ENCODE peak calls at places on chromosomes 16 and 17, in seven cellular contexts. One of them, this sample, is unnamed.

GRCh38 chr16:83733301-83733700 is 74.5 kb upstream of the HSBP1 start:
- DNase-seq in suprapubic skin: no peak
- DNase-seq in K562: no peak
- DNase-seq in SK-N-MC: no peak
- DNase-seq in upper lobe of left lung: no peak
- DNase-seq in HCT116: no peak
- DNase-seq in HL-60: no peak
- DNase-seq in this sample: no peak

GRCh38 chr17:42679492-42680330 is 1.9 kb downstream of the CCR10 start:
- DNase-seq in SK-N-MC: no peak
- DNase-seq in upper lobe of left lung: peak; percentile 97
- DNase-seq in HCT116: no peak
- DNase-seq in suprapubic skin: no peak
- DNase-seq in K562: peak; percentile 44
- DNase-seq in HL-60: peak; percentile 77
- DNase-seq in this sample: peak; percentile 86

GRCh38 chr17:18261146-18261515 is 669 bp downstream of the MIEF2 start:
- DNase-seq in upper lobe of left lung: peak; percentile 86
- DNase-seq in HCT116: no peak
- DNase-seq in HL-60: no peak
- DNase-seq in K562: peak; percentile 49
- DNase-seq in suprapubic skin: no peak
- DNase-seq in SK-N-MC: no peak
- DNase-seq in this sample: peak; percentile 77

GRCh38 chr16:9969580-9969979 is 212.6 kb downstream of the GRIN2A start:
- DNase-seq in suprapubic skin: no peak
- DNase-seq in upper lobe of left lung: no peak
- DNase-seq in K562: no peak
- DNase-seq in HL-60: no peak
- DNase-seq in SK-N-MC: no peak
- DNase-seq in HCT116: no peak
- DNase-seq in this sample: no peak

GRCh38 chr16:80794071-80794470 is 10.3 kb downstream of the CDYL2 start:
- DNase-seq in upper lobe of left lung: no peak
- DNase-seq in suprapubic skin: no peak
- DNase-seq in K562: no peak
- DNase-seq in HL-60: no peak
- DNase-seq in SK-N-MC: no peak
- DNase-seq in HCT116: no peak
- DNase-seq in this sample: no peak

GRCh38 chr17:47423406-47424295 is 99.9 kb downstream of the EFCAB13 start:
- DNase-seq in suprapubic skin: no peak
- DNase-seq in HL-60: no peak
- DNase-seq in HCT116: no peak
- DNase-seq in upper lobe of left lung: peak; percentile 89
- DNase-seq in K562: no peak
- DNase-seq in SK-N-MC: no peak
- DNase-seq in this sample: peak; percentile 71

GRCh38 chr17:81057079-81057730 is 22.3 kb downstream of the BAIAP2 start:
- DNase-seq in K562: peak; percentile 90
- DNase-seq in suprapubic skin: no peak
- DNase-seq in SK-N-MC: peak; percentile 22
- DNase-seq in HCT116: no peak
- DNase-seq in upper lobe of left lung: no peak
- DNase-seq in HL-60: no peak
- DNase-seq in this sample: peak; percentile 84

GRCh38 chr17:30555942-30556341 is 78.7 kb downstream of the GOSR1 start:
- DNase-seq in K562: no peak
- DNase-seq in HL-60: no peak
- DNase-seq in SK-N-MC: no peak
- DNase-seq in HCT116: no peak
- DNase-seq in suprapubic skin: no peak
- DNase-seq in upper lobe of left lung: no peak
- DNase-seq in this sample: peak; percentile 11

DNA sequence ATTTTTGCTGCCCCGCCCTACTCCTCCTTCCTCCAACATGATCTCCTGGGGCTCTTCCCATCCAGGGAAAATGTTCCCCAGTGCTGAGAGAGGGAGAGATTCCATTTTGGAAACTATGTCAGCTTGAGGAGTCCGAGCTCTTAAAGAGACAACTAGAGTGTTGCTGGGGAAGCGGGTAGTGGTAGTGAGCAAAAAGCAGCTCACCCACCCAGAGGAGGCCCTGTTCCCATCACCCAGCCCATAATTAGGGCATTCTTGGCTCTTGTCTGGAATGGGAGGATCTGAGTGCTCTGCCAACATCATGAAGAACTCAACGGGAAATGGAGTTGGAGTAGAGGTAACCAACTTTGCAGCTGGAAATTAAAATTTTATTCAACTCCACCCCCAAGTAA is 9.1 kb upstream of the MSL1 start:
- DNase-seq in HCT116: no peak
- DNase-seq in upper lobe of left lung: no peak
- DNase-seq in SK-N-MC: no peak
- DNase-seq in K562: no peak
- DNase-seq in suprapubic skin: no peak
- DNase-seq in HL-60: no peak
- DNase-seq in this sample: no peak
- H3K27ac ChIP-seq in HCT116: peak overlapping the region; percentile 9
- H3K27ac ChIP-seq in upper lobe of left lung: peak overlapping the region; percentile 95
- H3K27ac ChIP-seq in SK-N-MC: peak overlapping the region; percentile 95
- H3K27ac ChIP-seq in K562: peak overlapping the region; percentile 90
- H3K27ac ChIP-seq in suprapubic skin: peak overlapping the region; percentile 94
- H3K27ac ChIP-seq in HL-60: no peak overlapping the region
- H3K27ac ChIP-seq in this sample: peak overlapping the region; percentile 95

DNA sequence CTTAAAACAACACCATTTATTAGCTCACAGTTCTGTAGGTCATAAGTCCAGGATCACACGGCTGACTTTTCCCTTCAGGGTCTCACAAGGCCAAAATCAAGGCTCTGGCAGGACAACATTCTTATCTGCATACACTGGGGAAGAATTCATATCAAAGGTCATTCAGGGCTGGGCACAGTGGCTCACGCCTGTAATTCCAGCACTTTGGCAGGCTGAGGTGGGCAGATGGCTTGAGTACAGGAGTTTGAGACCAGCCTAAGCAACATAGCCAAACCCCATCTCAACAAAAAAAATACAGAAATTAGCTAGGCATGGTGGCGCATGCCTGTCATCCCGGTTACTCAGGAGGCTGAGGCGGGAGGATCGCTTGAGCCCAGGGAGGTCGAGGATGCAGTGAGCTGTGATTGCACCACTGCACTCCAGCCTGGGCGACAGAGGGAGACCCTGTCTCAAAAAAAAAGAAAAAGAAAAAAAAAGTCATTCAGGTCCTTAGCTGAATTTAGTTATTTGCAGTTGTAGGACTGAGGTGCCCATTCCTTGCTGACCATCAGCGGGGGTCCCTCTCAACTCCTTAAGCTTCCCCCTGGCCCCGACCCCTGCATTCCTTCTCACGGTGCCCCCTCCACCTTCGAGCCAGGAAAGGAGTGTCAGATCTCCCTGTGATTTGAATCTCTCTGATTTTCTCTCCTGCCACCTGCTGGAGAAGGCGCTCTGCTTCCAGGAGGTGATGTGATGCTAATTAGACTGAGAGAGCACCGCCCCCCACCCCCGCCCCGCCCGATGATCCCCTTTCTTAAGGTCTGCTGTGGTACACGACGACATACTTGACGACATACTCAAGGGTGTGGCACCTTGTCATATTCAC is 91.8 kb upstream of the CLEC18A start:
- DNase-seq in K562: peak; percentile 71
- DNase-seq in SK-N-MC: no peak
- DNase-seq in HCT116: peak; percentile 33
- DNase-seq in suprapubic skin: no peak
- DNase-seq in HL-60: no peak
- DNase-seq in upper lobe of left lung: no peak
- DNase-seq in this sample: peak; percentile 44
- TF ChIP-seq POLR2AphosphoS5 in K562: no peak
- TF ChIP-seq POLR2AphosphoS5 in SK-N-MC: no peak
- TF ChIP-seq POLR2AphosphoS5 in HCT116: no peak
- TF ChIP-seq POLR2AphosphoS5 in suprapubic skin: no peak
- TF ChIP-seq POLR2AphosphoS5 in HL-60: no peak
- TF ChIP-seq POLR2AphosphoS5 in upper lobe of left lung: no peak
- TF ChIP-seq POLR2AphosphoS5 in this sample: no peak

DNA sequence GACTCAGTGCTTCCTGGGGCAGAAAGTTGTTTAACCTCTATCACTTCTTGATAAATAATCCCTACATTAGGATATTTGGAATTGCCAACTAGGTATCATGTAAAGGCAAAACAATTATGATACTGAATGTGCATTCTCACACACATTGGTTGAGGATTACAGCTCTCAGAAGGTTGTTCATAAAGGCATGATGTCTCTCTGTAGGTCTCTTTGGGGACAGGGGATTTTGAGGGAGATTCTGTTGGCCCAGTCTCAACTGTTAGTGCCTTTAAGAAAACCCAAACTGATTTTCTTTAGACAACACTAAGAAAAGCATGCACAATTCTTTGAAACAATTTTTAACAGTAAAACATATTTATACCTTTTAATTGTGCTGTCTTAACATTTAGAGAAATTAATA is 56.5 kb downstream of the GNAO1 start:
- DNase-seq in upper lobe of left lung: no peak
- DNase-seq in HCT116: no peak
- DNase-seq in K562: no peak
- DNase-seq in suprapubic skin: no peak
- DNase-seq in SK-N-MC: no peak
- DNase-seq in HL-60: no peak
- DNase-seq in this sample: no peak
- H3K27ac ChIP-seq in upper lobe of left lung: no peak overlapping the region
- H3K27ac ChIP-seq in HCT116: no peak overlapping the region
- H3K27ac ChIP-seq in K562: no peak overlapping the region
- H3K27ac ChIP-seq in suprapubic skin: no peak overlapping the region
- H3K27ac ChIP-seq in SK-N-MC: no peak overlapping the region
- H3K27ac ChIP-seq in HL-60: no peak overlapping the region
- H3K27ac ChIP-seq in this sample: no peak overlapping the region

GRCh38 chr16:15572329-15573001 is 70.5 kb downstream of the MARF1 start:
- DNase-seq in upper lobe of left lung: no peak
- DNase-seq in HL-60: no peak
- DNase-seq in K562: no peak
- DNase-seq in SK-N-MC: no peak
- DNase-seq in suprapubic skin: no peak
- DNase-seq in HCT116: no peak
- DNase-seq in this sample: no peak
- TF ChIP-seq POLR2AphosphoS5 in upper lobe of left lung: no peak
- TF ChIP-seq POLR2AphosphoS5 in HL-60: no peak
- TF ChIP-seq POLR2AphosphoS5 in K562: no peak
- TF ChIP-seq POLR2AphosphoS5 in SK-N-MC: no peak
- TF ChIP-seq POLR2AphosphoS5 in suprapubic skin: no peak
- TF ChIP-seq POLR2AphosphoS5 in HCT116: peak; percentile 27
- TF ChIP-seq POLR2AphosphoS5 in this sample: no peak

GRCh38 chr17:58692239-58693055 is at the start of gene RAD51C:
- DNase-seq in HL-60: peak; percentile 94
- DNase-seq in suprapubic skin: peak; percentile 83
- DNase-seq in upper lobe of left lung: peak; percentile 97
- DNase-seq in SK-N-MC: no peak
- DNase-seq in K562: peak; percentile 92
- DNase-seq in HCT116: peak; percentile 93
- DNase-seq in this sample: peak; percentile 85
- H3K27ac ChIP-seq in HL-60: peak within 1 kb of the TSS; percentile 95
- H3K27ac ChIP-seq in suprapubic skin: peak within 1 kb of the TSS; percentile 81
- H3K27ac ChIP-seq in upper lobe of left lung: peak within 1 kb of the TSS; percentile 70
- H3K27ac ChIP-seq in SK-N-MC: peak within 1 kb of the TSS; percentile 88
- H3K27ac ChIP-seq in K562: peak within 1 kb of the TSS; percentile 87
- H3K27ac ChIP-seq in HCT116: peak within 1 kb of the TSS; percentile 69
- H3K27ac ChIP-seq in this sample: peak within 1 kb of the TSS; percentile 80

DNA sequence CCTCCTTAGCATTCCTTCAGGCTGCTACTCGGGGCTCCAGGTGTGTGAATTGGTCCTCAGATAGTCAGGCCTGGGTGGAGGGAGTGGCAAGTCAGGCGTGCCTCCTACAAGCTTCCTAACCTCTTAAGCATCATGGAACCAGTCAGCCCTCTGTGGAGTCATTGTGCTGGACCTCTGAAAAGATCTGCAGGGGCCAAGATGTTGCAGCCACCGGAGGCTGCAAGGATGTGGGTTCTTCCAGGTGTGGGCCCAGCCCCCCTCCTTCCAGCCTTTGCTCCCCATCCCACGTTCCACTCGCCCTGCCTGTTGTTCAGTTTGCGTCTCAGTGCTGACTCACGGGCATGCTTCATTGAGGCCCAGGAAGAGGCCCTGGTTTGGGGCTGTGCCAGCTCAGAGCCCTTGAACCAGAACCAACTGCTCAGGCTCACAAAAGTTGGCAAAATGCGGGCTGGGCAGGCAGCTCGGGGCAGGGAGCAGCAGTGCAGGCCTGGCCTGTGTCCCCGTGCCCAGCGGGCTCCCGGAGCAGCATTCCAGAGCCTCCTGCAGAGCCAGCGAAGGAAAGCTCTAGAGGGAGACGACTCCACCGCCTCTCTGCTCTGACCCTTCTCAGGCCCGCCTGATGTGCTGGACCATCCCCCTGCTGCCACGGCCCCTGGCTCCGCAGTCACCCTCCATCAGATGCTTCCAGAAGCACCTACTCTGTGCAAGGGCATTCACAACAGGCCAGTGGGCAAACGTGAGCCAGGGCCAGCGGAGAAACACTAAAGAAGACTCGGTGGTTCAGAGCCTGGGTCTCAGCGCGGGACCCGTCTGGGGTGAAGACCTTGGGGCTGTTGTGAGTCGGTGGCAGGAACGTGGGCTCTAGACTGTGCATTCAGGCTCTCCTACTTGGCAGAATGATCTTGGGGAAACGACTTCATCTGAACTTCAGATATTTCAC is 7.5 kb downstream of the LDHD start:
- DNase-seq in HL-60: peak; percentile 92
- DNase-seq in K562: no peak
- DNase-seq in upper lobe of left lung: peak; percentile 84
- DNase-seq in suprapubic skin: peak; percentile 86
- DNase-seq in HCT116: peak; percentile 78
- DNase-seq in SK-N-MC: no peak
- DNase-seq in this sample: peak; percentile 94
- TF ChIP-seq POLR2AphosphoS5 in HL-60: peak; percentile 94
- TF ChIP-seq POLR2AphosphoS5 in K562: no peak
- TF ChIP-seq POLR2AphosphoS5 in upper lobe of left lung: peak; percentile 54
- TF ChIP-seq POLR2AphosphoS5 in suprapubic skin: peak; percentile 44
- TF ChIP-seq POLR2AphosphoS5 in HCT116: peak; percentile 76
- TF ChIP-seq POLR2AphosphoS5 in SK-N-MC: no peak
- TF ChIP-seq POLR2AphosphoS5 in this sample: peak; percentile 70